ENCODE peak calls at places on chromosomes 7 and 10, in four cellular contexts. One of them, this sample, is unnamed.

GRCh38 chr10:14200645-14201534 is 129.8 kb downstream of the FRMD4A start:
- DNase-seq in heart left ventricle: no peak
- DNase-seq in lower lobe of right lung: no peak
- DNase-seq in effector memory CD4-positive, alpha-beta T cell: no peak
- DNase-seq in this sample: no peak

GRCh38 chr7:91685544-91685943 is 195.0 kb downstream of the MTERF1 start:
- DNase-seq in heart left ventricle: no peak
- DNase-seq in lower lobe of right lung: no peak
- DNase-seq in effector memory CD4-positive, alpha-beta T cell: no peak
- DNase-seq in this sample: no peak

GRCh38 chr10:95588025-95588424 is 26.9 kb upstream of the SORBS1 start:
- DNase-seq in lower lobe of right lung: no peak
- DNase-seq in heart left ventricle: no peak
- DNase-seq in effector memory CD4-positive, alpha-beta T cell: no peak
- DNase-seq in this sample: no peak

GRCh38 chr7:28686418-28686800 is 271.7 kb downstream of the TRIL start:
- DNase-seq in heart left ventricle: no peak
- DNase-seq in effector memory CD4-positive, alpha-beta T cell: no peak
- DNase-seq in lower lobe of right lung: no peak
- DNase-seq in this sample: no peak

GRCh38 chr10:520402-520787 is 169.1 kb downstream of the DIP2C start:
- DNase-seq in effector memory CD4-positive, alpha-beta T cell: no peak
- DNase-seq in lower lobe of right lung: no peak
- DNase-seq in heart left ventricle: no peak
- DNase-seq in this sample: no peak

GRCh38 chr7:92221766-92222165 is 23.9 kb downstream of the KRIT1 start:
- DNase-seq in heart left ventricle: no peak
- DNase-seq in lower lobe of right lung: no peak
- DNase-seq in effector memory CD4-positive, alpha-beta T cell: no peak
- DNase-seq in this sample: no peak

GRCh38 chr10:69906425-69906824 is 104.7 kb downstream of the COL13A1 start:
- DNase-seq in heart left ventricle: no peak
- DNase-seq in effector memory CD4-positive, alpha-beta T cell: no peak
- DNase-seq in lower lobe of right lung: no peak
- DNase-seq in this sample: no peak

GRCh38 chr10:128062837-128063563 is 63.2 kb downstream of the MKI67 start:
- DNase-seq in effector memory CD4-positive, alpha-beta T cell: peak; percentile 44
- DNase-seq in heart left ventricle: peak; percentile 61
- DNase-seq in lower lobe of right lung: no peak
- DNase-seq in this sample: peak; percentile 58

GRCh38 chr7:25348066-25348595 is 119.8 kb upstream of the NPVF start:
- DNase-seq in lower lobe of right lung: no peak
- DNase-seq in effector memory CD4-positive, alpha-beta T cell: no peak
- DNase-seq in heart left ventricle: no peak
- DNase-seq in this sample: no peak

GRCh38 chr7:121328508-121329459 is at the start of gene WNT16:
- DNase-seq in heart left ventricle: no peak
- DNase-seq in effector memory CD4-positive, alpha-beta T cell: no peak
- DNase-seq in lower lobe of right lung: peak; percentile 39
- DNase-seq in this sample: no peak

GRCh38 chr7:27424231-27424630 is 181.6 kb downstream of the EVX1 start:
- DNase-seq in effector memory CD4-positive, alpha-beta T cell: no peak
- DNase-seq in lower lobe of right lung: no peak
- DNase-seq in heart left ventricle: no peak
- DNase-seq in this sample: no peak

GRCh38 chr10:132503581-132504421 is 33.8 kb upstream of the INPP5A start:
- DNase-seq in lower lobe of right lung: peak; percentile 35
- DNase-seq in effector memory CD4-positive, alpha-beta T cell: no peak
- DNase-seq in heart left ventricle: peak; percentile 22
- DNase-seq in this sample: peak; percentile 34

GRCh38 chr7:44631458-44632115 is 25.2 kb downstream of the OGDH start:
- DNase-seq in lower lobe of right lung: no peak
- DNase-seq in heart left ventricle: no peak
- DNase-seq in effector memory CD4-positive, alpha-beta T cell: peak; percentile 45
- DNase-seq in this sample: no peak

GRCh38 chr10:62373995-62374861 is at the start of gene ZNF365:
- DNase-seq in lower lobe of right lung: peak; percentile 48
- DNase-seq in heart left ventricle: peak; percentile 34
- DNase-seq in effector memory CD4-positive, alpha-beta T cell: peak; percentile 44
- DNase-seq in this sample: peak; percentile 60

GRCh38 chr10:100909506-100910260 is 3.1 kb upstream of the SLF2 start:
- DNase-seq in effector memory CD4-positive, alpha-beta T cell: no peak
- DNase-seq in heart left ventricle: no peak
- DNase-seq in lower lobe of right lung: no peak
- DNase-seq in this sample: no peak

GRCh38 chr7:5824297-5824610 is 42.8 kb upstream of the RNF216 start:
- DNase-seq in lower lobe of right lung: no peak
- DNase-seq in heart left ventricle: no peak
- DNase-seq in effector memory CD4-positive, alpha-beta T cell: peak; percentile 58
- DNase-seq in this sample: no peak

GRCh38 chr7:157423886-157424565 is 87.2 kb downstream of the DNAJB6 start:
- DNase-seq in lower lobe of right lung: no peak
- DNase-seq in heart left ventricle: peak; percentile 21
- DNase-seq in effector memory CD4-positive, alpha-beta T cell: no peak
- DNase-seq in this sample: peak; percentile 71

DNA sequence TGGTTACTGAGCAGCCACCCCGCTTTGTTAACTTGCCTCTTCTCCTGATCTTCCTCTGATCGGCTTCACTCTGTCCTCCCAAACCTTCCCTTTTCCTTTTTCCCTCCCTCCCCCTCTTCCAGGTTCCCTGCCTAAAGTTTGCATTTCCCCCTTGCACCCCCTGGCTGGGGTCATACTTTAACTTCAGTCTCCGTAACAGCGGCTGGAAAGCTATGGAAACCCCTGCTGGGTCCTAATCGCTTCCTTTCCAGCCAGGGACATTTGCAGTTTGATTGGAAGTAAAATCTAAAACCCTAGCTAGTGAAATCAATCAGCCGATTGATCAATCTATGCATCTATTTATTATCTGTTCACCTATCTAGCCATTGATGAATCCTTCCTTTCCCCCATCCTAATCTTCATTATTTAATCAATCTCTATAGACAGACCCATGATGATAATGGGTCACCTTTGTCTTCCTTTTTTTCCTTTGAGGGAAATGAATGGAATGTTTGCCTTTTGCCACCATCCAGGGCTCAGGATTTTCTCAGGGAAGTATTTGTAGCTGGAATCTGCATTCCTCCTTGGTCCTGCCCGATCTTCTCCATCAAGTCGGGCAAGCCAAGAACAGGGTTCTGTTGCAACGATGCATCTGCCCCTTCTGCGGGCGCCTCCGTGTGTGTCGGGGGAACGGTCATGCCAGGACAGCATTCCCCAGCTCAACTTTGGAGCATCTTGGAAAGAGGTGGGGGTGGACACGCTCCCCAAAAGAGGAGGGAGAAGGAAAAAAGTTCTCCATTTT is 8.8 kb downstream of the GATA3 start:
- DNase-seq in lower lobe of right lung: no peak
- DNase-seq in effector memory CD4-positive, alpha-beta T cell: no peak
- DNase-seq in heart left ventricle: no peak
- DNase-seq in this sample: no peak
- H3K4me1 ChIP-seq in lower lobe of right lung: peaks cover 52% of the 10 kb centered on the region
- H3K4me1 ChIP-seq in effector memory CD4-positive, alpha-beta T cell: peaks cover 61% of the 10 kb centered on the region
- H3K4me1 ChIP-seq in heart left ventricle: no peaks in the 10 kb centered on the region
- H3K4me1 ChIP-seq in this sample: no peaks in the 10 kb centered on the region

GRCh38 chr7:101234636-101235035 is 3.0 kb downstream of the CLDN15 start:
- DNase-seq in heart left ventricle: no peak
- DNase-seq in effector memory CD4-positive, alpha-beta T cell: no peak
- DNase-seq in lower lobe of right lung: no peak
- DNase-seq in this sample: no peak
- H3K27ac ChIP-seq in heart left ventricle: no peak overlapping the region
- H3K27ac ChIP-seq in effector memory CD4-positive, alpha-beta T cell: no peak overlapping the region
- H3K27ac ChIP-seq in lower lobe of right lung: no peak overlapping the region
- H3K27ac ChIP-seq in this sample: no peak overlapping the region

GRCh38 chr10:110357252-110357780 is 52.6 kb upstream of the SMNDC1 start:
- DNase-seq in effector memory CD4-positive, alpha-beta T cell: peak; percentile 49
- DNase-seq in heart left ventricle: no peak
- DNase-seq in lower lobe of right lung: no peak
- DNase-seq in this sample: no peak
- H3K4me1 ChIP-seq in effector memory CD4-positive, alpha-beta T cell: peaks cover 42% of the 10 kb centered on the region
- H3K4me1 ChIP-seq in heart left ventricle: no peaks in the 10 kb centered on the region
- H3K4me1 ChIP-seq in lower lobe of right lung: peaks cover 27% of the 10 kb centered on the region
- H3K4me1 ChIP-seq in this sample: no peaks in the 10 kb centered on the region

GRCh38 chr10:22619111-22619510 is 95.3 kb downstream of the PIP4K2A start:
- DNase-seq in lower lobe of right lung: no peak
- DNase-seq in heart left ventricle: no peak
- DNase-seq in effector memory CD4-positive, alpha-beta T cell: no peak
- DNase-seq in this sample: no peak
- H3K27ac ChIP-seq in lower lobe of right lung: no peak overlapping the region
- H3K27ac ChIP-seq in heart left ventricle: peak overlapping the region; percentile 52
- H3K27ac ChIP-seq in effector memory CD4-positive, alpha-beta T cell: no peak overlapping the region
- H3K27ac ChIP-seq in this sample: no peak overlapping the region

GRCh38 chr10:77401681-77402080 is 235.9 kb downstream of the KCNMA1 start:
- DNase-seq in heart left ventricle: no peak
- DNase-seq in lower lobe of right lung: peak; percentile 70
- DNase-seq in effector memory CD4-positive, alpha-beta T cell: no peak
- DNase-seq in this sample: no peak

GRCh38 chr10:77397103-77397502 is 240.5 kb downstream of the KCNMA1 start:
- DNase-seq in heart left ventricle: no peak
- DNase-seq in lower lobe of right lung: no peak
- DNase-seq in effector memory CD4-positive, alpha-beta T cell: no peak
- DNase-seq in this sample: no peak

GRCh38 chr10:77400041-77400440 is 237.6 kb downstream of the KCNMA1 start:
- DNase-seq in lower lobe of right lung: no peak
- DNase-seq in heart left ventricle: no peak
- DNase-seq in effector memory CD4-positive, alpha-beta T cell: no peak
- DNase-seq in this sample: no peak

GRCh38 chr10:77398986-77399755 is 238.4 kb downstream of the KCNMA1 start:
- DNase-seq in heart left ventricle: no peak
- DNase-seq in lower lobe of right lung: no peak
- DNase-seq in effector memory CD4-positive, alpha-beta T cell: no peak
- DNase-seq in this sample: no peak

GRCh38 chr10:77398558-77398957 is 239.1 kb downstream of the KCNMA1 start:
- DNase-seq in effector memory CD4-positive, alpha-beta T cell: no peak
- DNase-seq in lower lobe of right lung: no peak
- DNase-seq in heart left ventricle: no peak
- DNase-seq in this sample: no peak
- H3K4me1 ChIP-seq in effector memory CD4-positive, alpha-beta T cell: no peaks in the 10 kb centered on the region
- H3K4me1 ChIP-seq in lower lobe of right lung: peaks cover 5% of the 10 kb centered on the region
- H3K4me1 ChIP-seq in heart left ventricle: no peaks in the 10 kb centered on the region
- H3K4me1 ChIP-seq in this sample: no peaks in the 10 kb centered on the region

DNA sequence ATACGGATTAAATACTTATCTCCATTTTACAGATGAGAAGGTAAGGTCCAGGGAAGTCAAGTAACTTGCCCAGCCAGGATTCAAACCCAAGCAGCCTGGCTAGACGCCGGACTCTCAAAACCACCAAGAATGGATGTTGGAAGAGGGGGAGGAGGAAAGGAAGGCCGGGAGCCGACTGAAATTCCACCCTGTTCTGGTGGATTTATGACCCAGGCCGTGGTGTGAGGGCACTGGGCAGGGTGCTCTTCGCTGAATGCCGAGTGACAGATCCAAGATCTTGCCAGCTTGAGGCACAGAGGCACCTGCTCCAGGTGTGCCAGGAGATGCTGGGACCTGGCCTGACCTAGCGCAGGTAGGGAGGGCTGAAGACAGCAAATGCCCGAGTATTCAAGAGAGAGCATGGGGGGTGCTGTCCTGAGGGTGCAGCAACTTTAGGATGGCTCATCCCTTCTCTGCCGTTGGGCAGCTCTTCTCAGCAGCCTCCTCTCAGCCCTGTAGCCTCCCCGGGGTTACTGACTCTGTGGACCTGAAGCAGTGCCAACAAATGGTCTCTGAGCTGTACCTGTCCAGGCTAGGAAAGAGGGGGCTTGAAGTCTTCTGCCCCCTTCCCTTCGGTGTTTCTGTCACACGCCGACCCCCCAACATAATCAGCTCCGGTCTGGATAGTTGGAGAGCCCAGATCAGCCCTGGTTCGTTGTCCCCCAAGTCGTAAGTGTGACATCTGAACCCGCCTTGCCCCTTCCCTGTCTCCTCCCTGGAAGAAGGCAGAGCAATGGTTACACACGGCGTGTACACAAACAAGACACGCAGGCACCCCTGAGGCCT is 713 bp downstream of the LOXL4 start:
- DNase-seq in lower lobe of right lung: no peak
- DNase-seq in effector memory CD4-positive, alpha-beta T cell: no peak
- DNase-seq in heart left ventricle: peak; percentile 47
- DNase-seq in this sample: no peak
- H3K27ac ChIP-seq in lower lobe of right lung: peak overlapping the region; percentile 79
- H3K27ac ChIP-seq in effector memory CD4-positive, alpha-beta T cell: no peak overlapping the region
- H3K27ac ChIP-seq in heart left ventricle: peak overlapping the region; percentile 89
- H3K27ac ChIP-seq in this sample: peak overlapping the region; percentile 65

GRCh38 chr7:101823596-101823995 is 6.2 kb downstream of the CUX1 start:
- DNase-seq in heart left ventricle: no peak
- DNase-seq in lower lobe of right lung: no peak
- DNase-seq in effector memory CD4-positive, alpha-beta T cell: no peak
- DNase-seq in this sample: no peak

GRCh38 chr7:101820703-101821102 is 3.3 kb downstream of the CUX1 start:
- DNase-seq in lower lobe of right lung: no peak
- DNase-seq in effector memory CD4-positive, alpha-beta T cell: no peak
- DNase-seq in heart left ventricle: no peak
- DNase-seq in this sample: no peak

GRCh38 chr7:101824440-101824839 is 7.0 kb downstream of the CUX1 start:
- DNase-seq in lower lobe of right lung: no peak
- DNase-seq in heart left ventricle: no peak
- DNase-seq in effector memory CD4-positive, alpha-beta T cell: no peak
- DNase-seq in this sample: no peak

GRCh38 chr7:101819913-101820522 is 2.6 kb downstream of the CUX1 start:
- DNase-seq in effector memory CD4-positive, alpha-beta T cell: no peak
- DNase-seq in heart left ventricle: no peak
- DNase-seq in lower lobe of right lung: no peak
- DNase-seq in this sample: no peak

DNA sequence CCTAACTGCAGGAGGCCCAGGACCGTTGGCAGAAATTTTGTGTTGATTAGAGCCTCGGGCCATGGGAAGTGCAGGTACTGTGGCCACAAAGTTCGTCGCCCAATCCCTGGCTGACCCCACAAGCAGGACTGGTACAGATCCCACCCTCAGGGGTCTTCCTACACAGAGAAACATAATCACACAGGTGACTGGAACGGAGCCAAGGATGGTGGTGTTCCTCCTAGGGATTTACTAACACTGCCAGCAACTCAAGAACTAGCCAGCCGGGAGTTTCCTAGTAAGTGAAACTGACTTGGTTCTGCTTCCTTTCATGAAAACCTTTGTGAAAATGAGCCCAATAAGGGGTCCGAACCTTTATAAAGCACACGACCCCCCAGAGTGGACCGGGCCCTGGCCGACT is 5.7 kb downstream of the CUX1 start:
- DNase-seq in lower lobe of right lung: no peak
- DNase-seq in effector memory CD4-positive, alpha-beta T cell: no peak
- DNase-seq in heart left ventricle: no peak
- DNase-seq in this sample: no peak
- H3K4me1 ChIP-seq in lower lobe of right lung: peaks cover 38% of the 10 kb centered on the region
- H3K4me1 ChIP-seq in effector memory CD4-positive, alpha-beta T cell: peaks cover 5% of the 10 kb centered on the region
- H3K4me1 ChIP-seq in heart left ventricle: peaks cover 6% of the 10 kb centered on the region
- H3K4me1 ChIP-seq in this sample: no peaks in the 10 kb centered on the region

DNA sequence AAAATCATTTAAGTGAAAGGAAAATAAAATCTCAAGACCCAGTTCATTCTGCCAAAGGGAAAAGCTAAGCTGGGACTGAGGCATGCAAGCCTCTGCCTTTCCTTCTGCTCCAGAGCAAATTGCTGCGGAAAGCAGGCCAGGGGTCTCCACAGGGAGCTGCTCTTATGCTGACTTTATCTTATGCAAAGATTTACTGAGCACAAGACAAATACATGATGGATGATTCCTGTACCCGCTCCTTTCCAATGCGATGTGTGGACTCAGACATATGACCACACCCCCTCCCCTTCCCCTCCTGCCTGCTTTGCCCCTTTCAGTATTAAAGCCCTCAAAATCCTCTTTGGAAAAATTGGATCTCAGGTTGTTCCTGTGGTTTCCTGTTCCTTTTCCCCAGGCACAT is 74.2 kb upstream of the INSIG1 start:
- DNase-seq in effector memory CD4-positive, alpha-beta T cell: no peak
- DNase-seq in heart left ventricle: no peak
- DNase-seq in lower lobe of right lung: no peak
- DNase-seq in this sample: peak; percentile 6
- H3K27ac ChIP-seq in effector memory CD4-positive, alpha-beta T cell: no peak overlapping the region
- H3K27ac ChIP-seq in heart left ventricle: no peak overlapping the region
- H3K27ac ChIP-seq in lower lobe of right lung: no peak overlapping the region
- H3K27ac ChIP-seq in this sample: no peak overlapping the region

GRCh38 chr7:16912540-16912939 is 30.8 kb upstream of the AGR3 start:
- DNase-seq in heart left ventricle: no peak
- DNase-seq in lower lobe of right lung: no peak
- DNase-seq in effector memory CD4-positive, alpha-beta T cell: no peak
- DNase-seq in this sample: no peak
- H3K4me1 ChIP-seq in heart left ventricle: no peaks in the 10 kb centered on the region
- H3K4me1 ChIP-seq in lower lobe of right lung: no peaks in the 10 kb centered on the region
- H3K4me1 ChIP-seq in effector memory CD4-positive, alpha-beta T cell: no peaks in the 10 kb centered on the region
- H3K4me1 ChIP-seq in this sample: no peaks in the 10 kb centered on the region

This sample was measured in aorta.